ENCODE peak calls at places on chromosomes 7 and 10, in four cellular contexts. M, G, W and P are unnamed samples.

GRCh38 chr7:128718967-128719642 is 20.1 kb upstream of the CALU start:
- DNase-seq in M (no peak), G (no peak), W (no peak), P (no peak)

GRCh38 chr10:77188000-77188395 is 449.6 kb downstream of the KCNMA1 start:
- DNase-seq in M (no peak), G (no peak), W (no peak), P (no peak)

GRCh38 chr10:117552759-117553158 is 10.2 kb downstream of the EMX2 start:
- DNase-seq in M (no peak), G (no peak), W (no peak), P (no peak)

GRCh38 chr7:92953657-92954056 is 117.3 kb upstream of the CDK6 start:
- DNase-seq in M (no peak), G (no peak), W (no peak), P (no peak)

GRCh38 chr7:1537631-1538412 is 7.3 kb downstream of the MAFK start:
- DNase-seq in M (peak), G (peak), W (peak), P (peak)

GRCh38 chr7:836429-836828 is 4.2 kb downstream of the SUN1 start:
- DNase-seq in M (no peak), G (no peak), W (peak), P (no peak)

GRCh38 chr10:23157691-23158369 is 34.3 kb upstream of the PTF1A start:
- DNase-seq in M (no peak), G (peak), W (peak), P (no peak)

GRCh38 chr10:112532053-112532658 is 85.1 kb downstream of the VTI1A start:
- DNase-seq in M (no peak), G (no peak), W (no peak), P (no peak)

GRCh38 chr7:54189330-54189729 is 352.8 kb upstream of the VSTM2A start:
- DNase-seq in M (no peak), G (no peak), W (no peak), P (no peak)

GRCh38 chr7:2165610-2166594 is 66.8 kb downstream of the MAD1L1 start:
- DNase-seq in M (no peak), G (no peak), W (no peak), P (no peak)

GRCh38 chr7:129779602-129780256 is 168.2 kb downstream of the NRF1 start:
- DNase-seq in M (no peak), G (peak), W (no peak), P (no peak)

GRCh38 chr10:119412244-119412750 is 130.2 kb downstream of the RGS10 start:
- DNase-seq in M (peak), G (no peak), W (peak), P (no peak)

GRCh38 chr10:23556727-23557440 is 118.0 kb downstream of the OTUD1 start:
- DNase-seq in M (no peak), G (no peak), W (no peak), P (no peak)

GRCh38 chr10:61554925-61555324 is 101.7 kb upstream of the TMEM26 start:
- DNase-seq in M (no peak), G (no peak), W (no peak), P (no peak)

GRCh38 chr7:3138206-3138605 is 94.5 kb upstream of the CARD11 start:
- DNase-seq in M (no peak), G (no peak), W (no peak), P (no peak)

GRCh38 chr10:1057106-1057657 is 997 bp downstream of the WDR37 start:
- DNase-seq in M (no peak), G (no peak), W (no peak), P (no peak)

GRCh38 chr7:2117681-2118045 is 115.1 kb downstream of the MAD1L1 start:
- DNase-seq in M (no peak), G (no peak), W (no peak), P (no peak)

GRCh38 chr10:116765549-116766162 is 23.3 kb upstream of the HSPA12A start:
- DNase-seq in M (no peak), G (no peak), W (no peak), P (no peak)

GRCh38 chr10:65805993-65806392 is 1119.8 kb upstream of the LRRTM3 start:
- DNase-seq in M (no peak), G (no peak), W (no peak), P (no peak)

GRCh38 chr7:50853311-50853710 is 70.6 kb upstream of the GRB10 start:
- DNase-seq in M (no peak), G (no peak), W (no peak), P (no peak)

GRCh38 chr10:132564249-132564605 is 26.6 kb downstream of the INPP5A start:
- DNase-seq in M (no peak), G (no peak), W (no peak), P (no peak)

GRCh38 chr10:126670886-126671285 is 393 bp upstream of the C10orf90 start:
- DNase-seq in M (no peak), G (no peak), W (no peak), P (no peak)

GRCh38 chr10:104123397-104123796 is 1.4 kb downstream of the SFR1 start:
- DNase-seq in M (no peak), G (no peak), W (no peak), P (no peak)

GRCh38 chr7:135251502-135252327 is 18.1 kb downstream of the STRA8 start:
- DNase-seq in M (no peak), G (no peak), W (no peak), P (no peak)

GRCh38 chr10:48455392-48456151 is 149.1 kb downstream of the MAPK8 start:
- DNase-seq in M (no peak), G (no peak), W (no peak), P (no peak)